ENCODE peak calls at places on chromosomes 11 and 22, in five cellular contexts. H, O, W, P and X are unnamed samples.

GRCh38 chr11:116879789-116880402 is 42.5 kb upstream of the APOA1 start:
- DNase-seq in H (no peak), O (no peak), W (peak; percentile 39), P (no peak), X (no peak)

GRCh38 chr11:103978588-103979580 is 57.6 kb upstream of the DDI1 start:
- DNase-seq in H (no peak), O (no peak), W (no peak), P (no peak), X (no peak)

GRCh38 chr11:27116684-27117083 is 76.1 kb downstream of the BBOX1 start:
- DNase-seq in H (no peak), O (no peak), W (no peak), P (no peak), X (no peak)

GRCh38 chr11:121473064-121473777 is 20.5 kb upstream of the SORL1-AS1 start:
- DNase-seq in H (no peak), O (no peak), W (no peak), P (no peak), X (no peak)

GRCh38 chr11:74035264-74035663 is 26.4 kb upstream of the UCP3 start:
- DNase-seq in H (no peak), O (no peak), W (no peak), P (no peak), X (no peak)

GRCh38 chr11:75827562-75827961 is 12.6 kb downstream of the UVRAG start:
- DNase-seq in H (no peak), O (no peak), W (no peak), P (no peak), X (no peak)

GRCh38 chr11:43790444-43790794 is 90.2 kb upstream of the ALKBH3 start:
- DNase-seq in H (no peak), O (no peak), W (no peak), P (no peak), X (no peak)

GRCh38 chr22:17980013-17980510 is 44.3 kb downstream of the MICAL3 start:
- DNase-seq in H (no peak), O (no peak), W (no peak), P (no peak), X (no peak)

GRCh38 chr11:117384045-117384444 is 56.4 kb downstream of the CEP164 start:
- DNase-seq in H (no peak), O (peak; percentile 7), W (no peak), P (no peak), X (no peak)

GRCh38 chr11:46202696-46203391 is 74.6 kb upstream of the CREB3L1 start:
- DNase-seq in H (no peak), O (no peak), W (no peak), P (no peak), X (no peak)

GRCh38 chr11:19768197-19768596 is 55.6 kb downstream of the NAV2 start:
- DNase-seq in H (no peak), O (no peak), W (no peak), P (no peak), X (no peak)

GRCh38 chr11:34565417-34566208 is 52.0 kb upstream of the ELF5 start:
- DNase-seq in H (no peak), O (no peak), W (no peak), P (peak; percentile 17), X (no peak)

GRCh38 chr11:12535321-12535720 is 138.9 kb upstream of the TEAD1 start:
- DNase-seq in H (no peak), O (no peak), W (no peak), P (no peak), X (no peak)
- TF ChIP-seq EP300 in H (no peak), O (no peak), W (no peak), P (no peak), X (no peak)

GRCh38 chr11:83037877-83038276 is 33.8 kb downstream of the RAB30 start:
- DNase-seq in H (no peak), O (no peak), W (no peak), P (no peak), X (no peak)
- H3K27me3 ChIP-seq in H (no peaks in the 10 kb centered on the region), O (no peaks in the 10 kb centered on the region), W (no peaks in the 10 kb centered on the region), P (no peaks in the 10 kb centered on the region), X (no peaks in the 10 kb centered on the region)

DNA sequence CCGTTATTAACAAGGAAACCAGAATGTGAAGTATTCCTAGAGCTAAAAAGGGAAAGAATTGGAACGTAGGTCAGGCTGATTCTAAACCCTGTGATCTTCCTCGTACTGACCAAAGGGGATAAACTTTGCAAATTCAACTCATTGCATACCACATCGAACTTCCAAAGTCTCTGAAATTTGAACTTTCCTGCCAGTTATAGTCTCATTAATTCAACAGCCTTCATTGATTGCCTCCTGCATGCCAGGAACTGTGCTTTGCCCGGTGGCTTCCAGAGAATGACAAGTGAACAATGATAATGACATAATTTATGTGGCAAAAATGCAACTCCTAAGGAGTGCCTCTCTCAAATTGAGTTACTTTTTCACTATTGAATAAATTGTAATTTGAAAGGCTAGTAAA is 107.7 kb upstream of the LDLRAD3 start:
- DNase-seq in H (no peak), O (no peak), W (no peak), P (no peak), X (no peak)
- H3K4me3 ChIP-seq in H (no peak overlapping the region), O (no peak overlapping the region), W (no peak overlapping the region), P (no peak overlapping the region), X (no peak overlapping the region)

DNA sequence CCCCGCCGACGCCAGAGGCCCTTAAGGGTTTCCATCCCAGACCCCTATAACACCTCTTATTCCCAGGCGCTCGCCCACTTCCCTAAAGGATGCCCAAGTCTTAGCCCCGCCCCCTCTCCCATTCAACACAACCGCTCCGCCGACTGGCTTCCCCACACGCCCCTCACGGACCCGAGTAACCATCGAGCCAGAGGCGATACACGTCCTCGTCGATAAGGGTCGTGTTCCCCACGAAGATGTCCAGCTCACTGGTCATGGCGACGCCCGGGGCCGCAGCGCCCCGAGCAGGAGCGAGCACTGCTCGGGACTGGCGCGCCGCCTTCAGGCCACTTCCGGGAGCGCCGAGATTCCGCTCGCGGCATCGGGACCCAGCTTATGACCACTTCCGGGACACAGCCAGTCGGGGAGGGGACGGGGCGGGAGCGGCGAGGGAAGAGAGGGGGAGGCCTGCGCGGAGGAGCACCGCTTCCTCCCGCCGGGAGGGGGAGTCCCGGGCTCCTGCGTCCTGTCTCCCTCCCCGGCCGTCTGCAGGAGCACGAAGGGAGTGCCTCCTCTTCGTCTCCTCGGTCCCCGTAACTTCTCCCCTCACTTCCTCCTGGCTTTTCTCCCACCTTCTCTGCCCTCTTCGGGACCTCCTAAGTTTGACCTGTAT is at the start of gene FIBP:
- DNase-seq in H (peak; percentile 98), O (peak; percentile 99), W (peak; percentile 96), P (peak; percentile 87), X (peak; percentile 99)
- TF ChIP-seq EP300 in H (no peak), O (no peak), W (peak; percentile 95), P (no peak), X (no peak)

GRCh38 chr11:131301306-131301705 is 69.1 kb upstream of the NTM start:
- DNase-seq in H (no peak), O (no peak), W (no peak), P (no peak), X (no peak)
- H3K27me3 ChIP-seq in H (no peaks in the 10 kb centered on the region), O (no peaks in the 10 kb centered on the region), W (no peaks in the 10 kb centered on the region), P (no peaks in the 10 kb centered on the region), X (no peaks in the 10 kb centered on the region)

DNA sequence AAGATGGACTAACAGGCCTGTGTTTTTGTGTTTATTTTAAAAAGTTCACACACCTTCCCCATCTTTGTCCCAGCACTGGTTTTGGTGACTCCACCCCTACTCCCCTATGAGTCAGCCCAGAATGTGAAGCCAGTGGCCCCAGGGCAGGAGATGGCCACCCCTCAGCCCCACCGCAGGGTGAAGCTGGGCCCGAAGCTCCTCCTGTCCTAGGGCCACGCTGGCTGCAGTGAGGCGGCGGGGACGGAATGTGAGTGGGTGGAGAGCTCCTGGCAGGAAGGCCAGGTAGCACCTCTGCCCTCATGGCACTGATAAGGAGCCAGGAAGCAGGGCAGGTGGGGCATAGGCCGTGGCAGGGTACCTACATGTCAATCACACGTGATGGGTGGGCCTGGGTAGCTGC is 39.9 kb downstream of the SGSM3 start:
- DNase-seq in H (peak; percentile 27), O (no peak), W (no peak), P (no peak), X (no peak)
- H3K4me3 ChIP-seq in H (no peak overlapping the region), O (no peak overlapping the region), W (no peak overlapping the region), P (no peak overlapping the region), X (no peak overlapping the region)

GRCh38 chr11:65488273-65489058 is 10.4 kb upstream of the MALAT1 start:
- DNase-seq in H (peak; percentile 77), O (peak; percentile 88), W (peak; percentile 58), P (no peak), X (no peak)
- TF ChIP-seq EP300 in H (no peak), O (peak; percentile 53), W (no peak), P (no peak), X (peak; percentile 67)

DNA sequence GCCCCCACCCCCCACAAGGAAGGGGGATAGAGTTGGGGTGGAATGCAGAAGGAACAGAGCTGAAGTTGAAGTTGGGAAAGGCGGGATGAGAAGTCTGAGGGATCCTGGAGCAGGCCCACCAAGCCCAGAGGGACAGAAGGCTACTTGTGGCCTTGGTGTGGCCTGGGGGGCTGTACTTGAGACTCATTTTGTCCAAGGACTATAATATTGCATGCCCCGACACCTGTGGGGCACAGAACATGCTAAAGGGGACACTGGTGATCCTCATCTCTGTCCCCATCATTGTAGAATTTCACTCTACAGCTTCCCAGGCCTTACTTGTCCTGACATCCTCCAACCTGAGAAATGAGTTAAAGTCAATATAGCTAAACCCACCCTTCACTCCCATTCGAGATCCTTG is 1.3 kb downstream of the ESAM start:
- DNase-seq in H (no peak), O (no peak), W (no peak), P (no peak), X (peak; percentile 84)
- H3K27me3 ChIP-seq in H (peaks cover 7% of the 10 kb centered on the region), O (peaks cover 80% of the 10 kb centered on the region), W (no peaks in the 10 kb centered on the region), P (peaks cover 76% of the 10 kb centered on the region), X (peaks cover 59% of the 10 kb centered on the region)

GRCh38 chr22:28999510-29000224 is 62.0 kb downstream of the C22orf31 start:
- DNase-seq in H (no peak), O (no peak), W (no peak), P (no peak), X (no peak)
- H3K4me3 ChIP-seq in H (no peak overlapping the region), O (no peak overlapping the region), W (no peak overlapping the region), P (no peak overlapping the region), X (no peak overlapping the region)